ENCODE peak calls at places on chromosomes 7 and 10, in four cellular contexts. I, V, U and Q are unnamed samples.

GRCh38 chr7:100679927-100680588 is 6.5 kb downstream of the GNB2 start:
- DNase-seq in I (peak; percentile 53), V (no peak), U (no peak), Q (peak; percentile 30)

GRCh38 chr7:76347710-76348109 is 11.1 kb downstream of the YWHAG start:
- DNase-seq in I (no peak), V (no peak), U (no peak), Q (no peak)

GRCh38 chr10:59079386-59080226 is 96.8 kb upstream of the PHYHIPL start:
- DNase-seq in I (no peak), V (no peak), U (no peak), Q (no peak)

GRCh38 chr7:100489824-100490223 is 6.1 kb downstream of the NYAP1 start:
- DNase-seq in I (peak; percentile 76), V (peak; percentile 100), U (peak; percentile 98), Q (peak; percentile 94)

GRCh38 chr7:89238156-89238555 is 442.6 kb upstream of the TEX47 start:
- DNase-seq in I (no peak), V (no peak), U (no peak), Q (no peak)

GRCh38 chr10:24341371-24341770 is 132.4 kb downstream of the KIAA1217 start:
- DNase-seq in I (no peak), V (no peak), U (no peak), Q (no peak)

GRCh38 chr7:40733578-40733977 is 598.8 kb downstream of the SUGCT start:
- DNase-seq in I (no peak), V (no peak), U (no peak), Q (no peak)

GRCh38 chr10:101217450-101218281 is 11.6 kb downstream of the LBX1 start:
- DNase-seq in I (no peak), V (peak; percentile 96), U (peak; percentile 87), Q (peak; percentile 50)

GRCh38 chr10:62755662-62756653 is 48.6 kb upstream of the ADO start:
- DNase-seq in I (no peak), V (no peak), U (no peak), Q (no peak)

GRCh38 chr10:42637648-42638052 is 720 bp downstream of the ZNF33B start:
- DNase-seq in I (no peak), V (no peak), U (no peak), Q (no peak)

GRCh38 chr10:43360086-43360485 is 11.3 kb upstream of the FXYD4 start:
- DNase-seq in I (no peak), V (no peak), U (no peak), Q (no peak)

GRCh38 chr10:93062499-93063216 is 2.1 kb downstream of the CYP26C1 start:
- DNase-seq in I (no peak), V (peak; percentile 61), U (no peak), Q (peak; percentile 75)

GRCh38 chr10:119283387-119283786 is 76.0 kb downstream of the GRK5 start:
- DNase-seq in I (no peak), V (no peak), U (no peak), Q (no peak)

GRCh38 chr10:119286516-119286915 is 79.1 kb downstream of the GRK5 start:
- DNase-seq in I (no peak), V (no peak), U (no peak), Q (no peak)

GRCh38 chr10:119283818-119284217 is 76.4 kb downstream of the GRK5 start:
- DNase-seq in I (no peak), V (no peak), U (no peak), Q (no peak)

GRCh38 chr10:119285495-119286267 is 78.3 kb downstream of the GRK5 start:
- DNase-seq in I (no peak), V (no peak), U (no peak), Q (no peak)

DNA sequence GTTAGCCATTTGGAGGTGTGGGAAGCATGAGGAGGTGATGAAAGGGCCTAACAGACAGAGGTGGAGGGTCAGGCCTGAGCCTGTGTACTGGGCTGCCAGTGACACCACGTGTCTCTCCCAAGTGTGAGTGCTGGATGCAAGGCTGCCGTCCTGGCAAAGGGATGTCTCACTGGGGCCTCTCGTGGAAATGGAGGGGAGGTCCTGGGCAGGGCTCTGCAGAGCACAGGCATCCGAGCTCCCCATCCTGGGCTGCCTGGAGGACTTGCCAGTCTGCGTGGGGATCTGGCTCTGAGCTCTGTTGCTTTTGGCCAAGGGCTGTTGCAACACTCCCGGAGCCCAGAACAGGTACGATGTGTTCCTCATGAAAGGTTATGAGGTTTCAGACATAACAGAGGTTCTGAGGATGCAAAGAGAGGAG is 77.3 kb downstream of the GRK5 start:
- DNase-seq in I (peak; percentile 80), V (no peak), U (no peak), Q (no peak)
- H3K4me1 ChIP-seq in I (peaks cover 60% of the 10 kb centered on the region), V (peaks cover 12% of the 10 kb centered on the region), U (peaks cover 9% of the 10 kb centered on the region), Q (peaks cover 14% of the 10 kb centered on the region)

GRCh38 chr10:60375293-60376004 is 14.2 kb downstream of the ANK3 start:
- DNase-seq in I (no peak), V (no peak), U (no peak), Q (no peak)
- H3K4me1 ChIP-seq in I (no peaks in the 10 kb centered on the region), V (no peaks in the 10 kb centered on the region), U (no peaks in the 10 kb centered on the region), Q (no peaks in the 10 kb centered on the region)

GRCh38 chr7:11747715-11748485 is 84.1 kb downstream of the THSD7A start:
- DNase-seq in I (no peak), V (no peak), U (no peak), Q (no peak)

GRCh38 chr7:11751315-11751714 is 80.7 kb downstream of the THSD7A start:
- DNase-seq in I (no peak), V (no peak), U (no peak), Q (no peak)

GRCh38 chr7:11748884-11749283 is 83.1 kb downstream of the THSD7A start:
- DNase-seq in I (no peak), V (no peak), U (no peak), Q (no peak)

GRCh38 chr7:11750191-11750590 is 81.8 kb downstream of the THSD7A start:
- DNase-seq in I (no peak), V (no peak), U (no peak), Q (no peak)

DNA sequence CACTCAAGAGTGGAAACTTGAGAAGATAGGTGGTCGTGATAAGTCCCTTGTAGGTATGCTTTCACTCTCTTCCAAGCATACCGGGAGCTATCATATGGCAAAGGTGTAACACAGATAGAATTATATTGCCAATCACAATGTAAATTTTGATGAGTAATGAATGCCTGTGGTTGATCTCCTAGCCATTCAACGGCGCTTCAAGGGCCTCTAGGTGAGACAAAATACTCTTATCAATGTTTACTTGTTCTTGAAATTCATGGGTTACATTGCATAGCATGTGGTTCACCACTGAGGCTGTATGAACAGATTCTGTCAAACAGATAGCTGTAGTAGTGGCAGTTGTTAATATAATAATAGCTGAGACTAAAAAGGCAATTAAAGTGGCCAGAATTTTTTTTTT is 82.4 kb downstream of the THSD7A start:
- DNase-seq in I (no peak), V (no peak), U (no peak), Q (no peak)
- H3K4me1 ChIP-seq in I (no peaks in the 10 kb centered on the region), V (no peaks in the 10 kb centered on the region), U (no peaks in the 10 kb centered on the region), Q (no peaks in the 10 kb centered on the region)

GRCh38 chr10:126062132-126063032 is 166.0 kb downstream of the FANK1 start:
- DNase-seq in I (peak; percentile 70), V (no peak), U (no peak), Q (peak; percentile 91)

GRCh38 chr10:126064512-126064911 is 168.1 kb downstream of the FANK1 start:
- DNase-seq in I (no peak), V (no peak), U (no peak), Q (no peak)

GRCh38 chr10:126065751-126066150 is 169.4 kb downstream of the FANK1 start:
- DNase-seq in I (no peak), V (no peak), U (no peak), Q (no peak)

GRCh38 chr10:126061526-126061925 is 165.2 kb downstream of the FANK1 start:
- DNase-seq in I (no peak), V (no peak), U (no peak), Q (no peak)

GRCh38 chr10:126063353-126063791 is 167.0 kb downstream of the FANK1 start:
- DNase-seq in I (no peak), V (no peak), U (no peak), Q (peak; percentile 51)
- H3K4me1 ChIP-seq in I (peaks cover 19% of the 10 kb centered on the region), V (peaks cover 26% of the 10 kb centered on the region), U (peaks cover 5% of the 10 kb centered on the region), Q (no peaks in the 10 kb centered on the region)

DNA sequence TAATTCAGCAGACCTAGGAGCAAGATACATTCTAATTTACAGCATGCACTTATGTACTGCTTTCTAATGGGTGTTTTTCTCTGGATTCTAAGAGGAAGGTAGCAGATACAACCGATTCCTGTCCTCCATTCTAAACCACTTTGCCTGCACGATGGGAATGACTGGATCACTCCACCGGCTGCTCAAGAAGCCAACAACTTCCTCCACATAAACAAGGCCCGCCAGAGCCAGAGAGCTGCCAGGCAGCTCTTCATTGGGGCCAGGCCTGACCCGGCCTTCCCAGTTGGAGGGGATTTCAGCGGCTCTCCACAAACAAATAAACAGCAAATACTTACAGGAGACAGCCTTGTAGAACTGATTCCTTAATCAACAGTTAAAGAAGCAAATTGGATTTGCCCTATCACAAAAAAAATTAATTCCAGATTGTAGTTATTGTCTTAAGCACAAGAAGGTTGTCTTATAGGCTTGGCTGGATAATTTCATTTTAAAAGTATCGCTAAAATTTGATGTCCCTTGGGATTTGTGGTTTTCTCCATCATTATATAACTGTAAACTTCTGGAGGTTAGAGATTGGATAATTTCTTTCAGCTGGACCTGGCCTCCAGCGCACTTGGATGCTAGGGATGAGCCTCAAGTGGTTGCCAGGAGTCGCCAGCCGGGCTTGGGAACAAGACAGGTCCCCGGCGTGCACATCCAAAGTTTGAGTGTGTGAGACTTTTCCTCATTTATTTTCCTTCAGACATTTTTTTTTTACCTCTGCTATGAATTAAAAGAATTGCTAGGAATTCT is 20.9 kb downstream of the EBF3 start:
- DNase-seq in I (peak; percentile 24), V (no peak), U (no peak), Q (no peak)
- H3K4me1 ChIP-seq in I (no peaks in the 10 kb centered on the region), V (peaks cover 2% of the 10 kb centered on the region), U (peaks cover 1% of the 10 kb centered on the region), Q (peaks cover 9% of the 10 kb centered on the region)

GRCh38 chr7:106064836-106065559 is 47.1 kb downstream of the SYPL1 start:
- DNase-seq in I (peak; percentile 86), V (peak; percentile 25), U (no peak), Q (peak; percentile 96)

GRCh38 chr7:106062521-106062931 is 49.6 kb downstream of the SYPL1 start:
- DNase-seq in I (no peak), V (no peak), U (no peak), Q (no peak)

GRCh38 chr7:106063039-106063438 is 49.1 kb downstream of the SYPL1 start:
- DNase-seq in I (no peak), V (no peak), U (no peak), Q (no peak)

GRCh38 chr7:106064329-106064728 is 47.8 kb downstream of the SYPL1 start:
- DNase-seq in I (no peak), V (no peak), U (no peak), Q (no peak)

DNA sequence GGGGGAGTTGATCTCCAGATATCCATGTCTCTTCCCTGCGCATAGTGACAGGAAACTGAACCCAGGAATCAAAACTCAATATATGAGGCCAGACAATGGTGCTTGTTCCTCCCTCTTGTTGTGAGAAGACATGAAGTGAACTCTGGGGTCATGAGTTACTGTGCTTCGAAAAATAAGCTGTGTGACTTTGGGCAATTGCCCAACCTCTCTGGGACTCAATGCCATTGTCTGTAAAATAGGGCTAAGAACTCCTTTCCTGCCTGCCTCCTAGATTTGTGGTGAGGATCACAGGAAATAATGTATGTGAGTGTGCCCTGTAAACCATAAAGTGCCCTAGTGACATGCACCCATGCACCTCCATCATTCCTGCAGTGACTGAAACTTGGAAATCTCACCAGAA is 48.4 kb downstream of the SYPL1 start:
- DNase-seq in I (no peak), V (no peak), U (no peak), Q (no peak)
- H3K4me1 ChIP-seq in I (peaks cover 15% of the 10 kb centered on the region), V (peaks cover 29% of the 10 kb centered on the region), U (peaks cover 19% of the 10 kb centered on the region), Q (no peaks in the 10 kb centered on the region)